ENCODE peak calls at places on chromosomes 4 and X, in five cellular contexts. B is small intestine, Y is testis, H is tibial artery, I is tibial nerve. A is an unnamed sample. For H3K36me3 and H3K9me3, the result is how much of the 10 kb centered on the place peaks cover.

GRCh38 chrX:22126311-22126710 is 94.2 kb downstream of the PHEX start:
- DNase-seq in B (no peak), Y (no peak), H (no peak), I (no peak), A (no peak)

GRCh38 chr4:7183780-7184460 is 8.4 kb upstream of the SORCS2 start:
- DNase-seq in B (no peak), Y (no peak), H (peak), I (no peak), A (no peak)

GRCh38 chr4:20676773-20677172 is 23.5 kb upstream of the PACRGL start:
- DNase-seq in B (no peak), Y (no peak), H (no peak), I (no peak), A (no peak)

GRCh38 chr4:184808719-184809062 is 17.1 kb downstream of the ACSL1 start:
- DNase-seq in B (no peak), Y (no peak), H (no peak), I (no peak), A (no peak)

GRCh38 chr4:56130609-56131150 is 181.9 kb downstream of the CEP135 start:
- DNase-seq in B (no peak), Y (no peak), H (no peak), I (no peak), A (peak)

GRCh38 chr4:105666693-105667092 is 41.8 kb downstream of the INTS12 start:
- DNase-seq in B (peak), Y (no peak), H (no peak), I (no peak), A (peak)

GRCh38 chr4:81492596-81492995 is 20.9 kb upstream of the RASGEF1B start:
- DNase-seq in B (no peak), Y (no peak), H (no peak), I (no peak), A (no peak)

GRCh38 chr4:107757860-107758476 is 37.9 kb upstream of the PAPSS1 start:
- DNase-seq in B (peak), Y (no peak), H (no peak), I (no peak), A (peak)

GRCh38 chr4:18518098-18518497 is 496.5 kb upstream of the LCORL start:
- DNase-seq in B (no peak), Y (no peak), H (no peak), I (no peak), A (no peak)

GRCh38 chr4:111631157-111631999 is 513.9 kb upstream of the FAM241A start:
- DNase-seq in B (no peak), Y (no peak), H (no peak), I (no peak), A (peak)

GRCh38 chr4:168501407-168501806 is 4.6 kb downstream of the PALLD start:
- DNase-seq in B (peak), Y (no peak), H (no peak), I (no peak), A (no peak)

DNA sequence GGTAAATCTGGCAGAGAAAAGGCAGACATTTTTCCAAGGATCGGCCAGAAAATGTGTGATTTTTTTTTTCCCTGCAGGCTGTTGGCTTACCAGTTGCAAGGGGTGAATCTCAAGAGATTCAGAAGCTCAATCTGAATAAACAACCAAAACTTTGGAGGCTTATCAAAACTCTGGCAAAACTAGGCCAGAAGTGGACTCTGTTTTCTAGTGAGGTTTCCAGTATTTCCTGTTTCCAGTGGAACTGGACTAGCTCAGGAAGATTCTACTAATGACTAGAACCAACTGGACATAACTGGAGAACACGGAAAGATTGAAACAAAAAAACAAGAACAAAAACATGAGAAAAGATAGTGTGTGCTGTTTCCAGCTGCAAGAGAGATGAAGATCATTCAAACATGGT is 191.4 kb downstream of the SMIM20 start:
- DNase-seq in B (no peak), Y (no peak), H (no peak), I (no peak), A (no peak)
- H3K27ac ChIP-seq in B (no peak), Y (no peak), H (no peak), I (peak), A (no peak)

GRCh38 chr4:142095886-142096605 is 459.7 kb downstream of the IL15 start:
- DNase-seq in B (no peak), Y (no peak), H (peak), I (peak), A (no peak)

GRCh38 chr4:142091085-142091513 is 454.7 kb downstream of the IL15 start:
- DNase-seq in B (no peak), Y (peak), H (peak), I (peak), A (no peak)

GRCh38 chr4:142092941-142093340 is 456.6 kb downstream of the IL15 start:
- DNase-seq in B (no peak), Y (no peak), H (no peak), I (no peak), A (no peak)

GRCh38 chr4:142088906-142089305 is 452.5 kb downstream of the IL15 start:
- DNase-seq in B (no peak), Y (peak), H (no peak), I (no peak), A (no peak)

DNA sequence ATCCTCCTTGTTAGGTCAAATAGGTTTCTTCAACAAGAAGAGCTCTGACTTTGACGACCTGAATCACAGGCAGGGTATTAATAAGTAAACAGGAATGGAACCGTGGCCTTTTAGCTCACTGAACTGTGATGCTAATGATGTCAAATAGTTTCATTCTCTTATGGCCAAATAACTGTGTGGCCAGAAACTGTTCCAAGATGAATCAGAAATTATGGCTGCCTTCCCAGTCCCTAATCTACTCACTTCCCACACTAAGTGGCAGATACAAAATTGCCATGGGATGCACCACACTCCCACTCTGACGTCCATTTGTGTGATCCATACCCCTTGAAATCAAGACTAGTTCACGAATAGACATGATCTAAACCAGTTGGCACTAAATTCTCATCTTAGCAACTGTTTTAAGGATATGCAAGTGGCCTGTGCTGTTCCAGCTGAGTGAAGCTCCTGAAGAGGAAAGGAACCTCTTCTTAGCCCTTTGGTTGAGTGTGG is 455.4 kb downstream of the IL15 start:
- DNase-seq in B (no peak), Y (peak), H (peak), I (peak), A (no peak)
- H3K36me3 ChIP-seq in B (under half), Y (under half), H (under half), I (under half), A (under half)

GRCh38 chr4:1255699-1256098 is 6.8 kb upstream of the CTBP1 start:
- DNase-seq in B (no peak), Y (no peak), H (no peak), I (no peak), A (no peak)
- H3K9me3 ChIP-seq in B (under half), Y (under half), H (under half), I (under half), A (under half)

GRCh38 chr4:57147335-57148060 is 37.3 kb upstream of the IGFBP7 start:
- DNase-seq in B (no peak), Y (no peak), H (no peak), I (no peak), A (no peak)
- H3K27ac ChIP-seq in B (no peak), Y (no peak), H (no peak), I (no peak), A (no peak)

GRCh38 chrX:41127476-41128192 is 42.4 kb downstream of the USP9X start:
- DNase-seq in B (peak), Y (no peak), H (no peak), I (no peak), A (no peak)
- H3K36me3 ChIP-seq in B (under half), Y (under half), H (under half), I (under half), A (under half)

GRCh38 chr4:94419549-94419948 is 32.2 kb upstream of the PDLIM5 start:
- DNase-seq in B (no peak), Y (no peak), H (no peak), I (no peak), A (no peak)
- H3K9me3 ChIP-seq in B (under half), Y (under half), H (under half), I (under half), A (under half)

GRCh38 chrX:106802388-106803275 is at the start of gene TBC1D8B:
- DNase-seq in B (peak), Y (peak), H (peak), I (peak), A (peak)

GRCh38 chrX:106802063-106802387 is 448 bp upstream of the TBC1D8B start:
- DNase-seq in B (no peak), Y (no peak), H (no peak), I (no peak), A (no peak)
- H3K27ac ChIP-seq in B (peak), Y (no peak), H (peak), I (peak), A (no peak)

GRCh38 chr4:8600266-8600665 is 7.7 kb downstream of the CPZ start:
- DNase-seq in B (no peak), Y (no peak), H (no peak), I (no peak), A (no peak)

GRCh38 chr4:8599657-8600056 is 7.1 kb downstream of the CPZ start:
- DNase-seq in B (no peak), Y (no peak), H (no peak), I (no peak), A (peak)

GRCh38 chr4:8601556-8601955 is 9.0 kb downstream of the CPZ start:
- DNase-seq in B (no peak), Y (no peak), H (no peak), I (no peak), A (no peak)

GRCh38 chr4:8601086-8601485 is 8.5 kb downstream of the CPZ start:
- DNase-seq in B (no peak), Y (no peak), H (no peak), I (no peak), A (no peak)

GRCh38 chr4:8600686-8601085 is 8.1 kb downstream of the CPZ start:
- DNase-seq in B (no peak), Y (no peak), H (no peak), I (no peak), A (peak)
- H3K36me3 ChIP-seq in B (under half), Y (under half), H (under half), I (under half), A (half or more)

GRCh38 chr4:109795059-109795458 is 6.7 kb downstream of the CFI start:
- DNase-seq in B (no peak), Y (no peak), H (no peak), I (no peak), A (no peak)
- H3K9me3 ChIP-seq in B (under half), Y (under half), H (under half), I (under half), A (under half)

GRCh38 chr4:26032142-26032541 is 118.1 kb downstream of the SMIM20 start:
- DNase-seq in B (no peak), Y (no peak), H (no peak), I (no peak), A (no peak)
- H3K27ac ChIP-seq in B (no peak), Y (no peak), H (peak), I (peak), A (no peak)

A was measured in SJCRH30.